ENCODE peak calls at places on chromosomes 13 and 19, in four cellular contexts. S, P, X and E are unnamed samples. For H3K4me1, the result is how much of the 10 kb centered on the place peaks cover.

GRCh38 chr13:109979186-109979585 is 192.8 kb upstream of the IRS2 start:
- DNase-seq in S (no peak), P (peak), X (no peak), E (no peak)

GRCh38 chr19:45322311-45322710 is 364 bp downstream of the CKM start:
- DNase-seq in S (no peak), P (no peak), X (no peak), E (no peak)

GRCh38 chr13:51093574-51093973 is 17.5 kb downstream of the C13orf42 start:
- DNase-seq in S (no peak), P (no peak), X (no peak), E (no peak)

GRCh38 chr19:2021453-2022140 is 6.1 kb upstream of the BTBD2 start:
- DNase-seq in S (no peak), P (no peak), X (no peak), E (no peak)

GRCh38 chr19:35044317-35045117 is 3.0 kb downstream of the HPN start:
- DNase-seq in S (peak), P (no peak), X (no peak), E (peak)

GRCh38 chr19:30686252-30686762 is 314.1 kb downstream of the ZNF536 start:
- DNase-seq in S (no peak), P (no peak), X (no peak), E (no peak)

GRCh38 chr13:50914301-50914700 is 4.7 kb downstream of the RNASEH2B start:
- DNase-seq in S (no peak), P (no peak), X (no peak), E (no peak)

GRCh38 chr19:41646589-41647204 is 19.8 kb upstream of the CEACAM4 start:
- DNase-seq in S (peak), P (peak), X (no peak), E (no peak)

GRCh38 chr19:48646192-48646911 is 365 bp upstream of the CA11 start:
- DNase-seq in S (peak), P (peak), X (no peak), E (peak)

DNA sequence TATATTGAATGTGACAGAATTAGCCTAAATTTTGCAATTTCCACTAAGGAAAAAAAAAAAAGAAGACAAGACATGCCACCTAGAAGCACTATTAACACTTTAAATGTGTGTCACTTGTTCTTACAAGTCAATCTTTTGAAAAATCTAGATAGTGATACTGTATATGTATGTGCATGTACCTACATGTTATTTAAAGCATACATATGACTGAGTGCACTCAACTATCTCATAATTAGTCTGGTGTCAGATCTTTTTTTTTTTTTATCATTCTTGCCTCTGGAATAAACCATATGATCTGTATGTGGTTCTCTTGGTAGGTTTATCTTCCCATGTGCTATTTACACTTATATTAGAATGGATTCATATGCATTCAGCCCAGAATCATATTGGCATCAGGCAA is 62.3 kb downstream of the FOXO1 start:
- DNase-seq in S (no peak), P (no peak), X (no peak), E (no peak)
- H3K4me1 ChIP-seq in S (under half), P (under half), X (under half), E (under half)

DNA sequence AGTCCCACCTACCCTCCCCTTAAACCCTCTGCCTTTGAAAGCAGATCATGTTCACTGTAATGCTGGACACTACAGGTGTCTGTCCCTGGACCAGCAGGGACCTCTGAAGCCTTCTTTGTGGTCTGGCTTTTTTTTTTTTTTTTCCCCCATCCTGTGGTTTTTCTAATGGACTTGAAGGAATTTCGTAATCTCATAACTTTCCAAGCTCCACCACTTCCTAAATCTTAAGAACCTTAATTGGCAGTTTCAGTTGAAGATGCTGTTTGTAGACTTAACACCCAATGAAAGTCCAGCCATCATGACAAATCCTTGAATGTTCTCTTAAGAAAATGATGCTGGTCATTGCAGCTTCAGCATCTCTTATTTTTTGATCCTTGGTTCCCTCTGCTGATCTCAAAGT is 45.0 kb upstream of the LRCH1 start:
- DNase-seq in S (no peak), P (no peak), X (no peak), E (no peak)
- TF ChIP-seq MAX in S (no peak), P (no peak), X (no peak), E (no peak)

GRCh38 chr13:44313674-44314073 is 60.0 kb upstream of the SERP2 start:
- DNase-seq in S (no peak), P (peak), X (no peak), E (peak)

GRCh38 chr13:44309771-44310767 is 63.6 kb upstream of the SERP2 start:
- DNase-seq in S (no peak), P (no peak), X (no peak), E (peak)

GRCh38 chr13:44312131-44312530 is 61.5 kb upstream of the SERP2 start:
- DNase-seq in S (no peak), P (no peak), X (no peak), E (no peak)

GRCh38 chr13:44311011-44311481 is 62.6 kb upstream of the SERP2 start:
- DNase-seq in S (no peak), P (no peak), X (no peak), E (no peak)

DNA sequence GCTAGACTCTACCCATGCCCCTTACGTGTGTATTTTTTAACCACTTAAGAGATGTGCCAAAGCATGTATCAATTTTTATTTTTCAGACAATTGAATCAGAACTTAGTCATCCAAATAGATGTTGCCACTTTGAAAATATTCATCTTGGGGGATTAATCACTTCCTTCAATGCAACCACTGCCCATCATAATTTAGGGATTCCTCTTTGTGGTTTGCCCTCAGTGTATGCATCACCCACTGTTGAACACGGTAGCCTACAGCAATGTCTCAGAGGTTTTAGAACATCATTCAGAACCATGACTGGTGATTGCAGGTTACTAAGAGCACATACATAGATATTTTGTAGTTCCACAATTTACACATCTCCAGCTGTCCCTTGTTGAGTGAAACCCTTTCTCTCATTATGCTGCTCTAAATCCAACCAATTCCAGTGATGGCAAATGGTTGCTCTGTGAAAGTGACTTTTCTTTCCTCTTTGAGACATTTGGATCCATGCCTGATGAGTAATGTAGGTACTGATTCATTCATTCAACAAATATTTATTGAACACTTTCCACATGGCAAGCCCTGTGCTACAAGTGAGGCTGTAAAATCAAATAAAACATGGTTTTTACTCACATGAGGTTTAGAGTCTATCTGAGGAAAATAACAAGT is 60.6 kb upstream of the SERP2 start:
- DNase-seq in S (no peak), P (peak), X (no peak), E (peak)
- H3K4me1 ChIP-seq in S (under half), P (half or more), X (under half), E (under half)

GRCh38 chr19:46471778-46472543 is 598 bp upstream of the PNMA8A start:
- DNase-seq in S (no peak), P (no peak), X (no peak), E (no peak)

GRCh38 chr19:46469541-46470185 is 1.7 kb downstream of the PNMA8A start:
- DNase-seq in S (no peak), P (no peak), X (no peak), E (no peak)

GRCh38 chr19:46472592-46472991 is 1.2 kb upstream of the PNMA8A start:
- DNase-seq in S (no peak), P (no peak), X (no peak), E (no peak)

GRCh38 chr19:46470376-46470775 is 987 bp downstream of the PNMA8A start:
- DNase-seq in S (no peak), P (no peak), X (no peak), E (no peak)

GRCh38 chr19:46471116-46471733 is at the start of gene PNMA8A:
- DNase-seq in S (peak), P (no peak), X (no peak), E (peak)
- TF ChIP-seq MAX in S (peak), P (no peak), X (no peak), E (no peak)

GRCh38 chr13:24341439-24341838 is 32.1 kb downstream of the C1QTNF9 start:
- DNase-seq in S (no peak), P (peak), X (no peak), E (no peak)

GRCh38 chr13:24340608-24340955 is 31.2 kb downstream of the C1QTNF9 start:
- DNase-seq in S (no peak), P (no peak), X (no peak), E (no peak)

GRCh38 chr13:24339937-24340607 is 30.7 kb downstream of the C1QTNF9 start:
- DNase-seq in S (no peak), P (no peak), X (no peak), E (no peak)

DNA sequence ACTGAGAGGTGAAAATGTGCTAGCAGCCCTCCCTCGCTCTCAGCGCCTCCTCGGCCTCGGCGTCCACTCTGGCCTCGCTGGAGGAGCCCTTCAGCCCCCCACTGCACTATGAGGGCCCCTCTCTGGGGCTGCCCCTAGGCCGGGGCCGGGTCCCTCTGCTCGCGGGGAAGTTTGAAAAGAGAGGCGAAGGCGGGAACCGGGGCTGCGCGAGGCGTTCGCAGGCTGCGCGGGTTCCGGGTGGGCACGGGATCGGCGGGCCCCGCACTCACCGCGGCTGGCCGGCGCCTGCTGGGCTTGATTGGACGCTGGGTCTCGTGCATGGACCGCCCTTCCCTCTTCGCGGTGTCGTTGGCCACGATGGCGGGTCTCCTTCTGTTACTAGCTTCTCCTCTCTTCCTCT is 29.3 kb downstream of the C1QTNF9 start:
- DNase-seq in S (no peak), P (no peak), X (no peak), E (no peak)
- H3K4me1 ChIP-seq in S (under half), P (under half), X (under half), E (under half)

GRCh38 chr13:22428188-22428828 is 752.5 kb upstream of the SGCG start:
- DNase-seq in S (no peak), P (no peak), X (no peak), E (no peak)
- TF ChIP-seq MAX in S (no peak), P (no peak), X (no peak), E (no peak)

GRCh38 chr19:43553656-43554055 is 20.7 kb downstream of the ZNF575 start:
- DNase-seq in S (no peak), P (no peak), X (no peak), E (no peak)
- H3K4me1 ChIP-seq in S (under half), P (under half), X (under half), E (under half)

DNA sequence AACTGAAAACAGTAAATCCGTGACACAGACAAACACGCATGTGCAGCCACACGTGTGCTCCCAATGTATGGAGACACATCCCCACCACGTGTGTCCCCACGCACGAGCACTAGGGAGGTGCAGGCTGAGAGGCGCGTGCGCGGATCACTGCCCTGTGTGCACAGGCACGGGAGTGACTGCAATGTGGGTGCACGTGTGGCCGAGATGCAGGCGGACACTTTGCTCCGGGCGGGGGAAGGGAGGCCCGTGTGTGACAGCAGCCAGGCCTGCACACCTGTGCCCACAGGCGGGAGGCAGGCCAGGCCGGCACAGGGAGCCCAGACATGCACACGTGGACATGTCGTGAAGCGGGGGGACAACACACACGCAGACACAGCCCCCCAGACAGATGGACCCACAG is 77.0 kb downstream of the PTPRS start:
- DNase-seq in S (no peak), P (no peak), X (no peak), E (no peak)
- TF ChIP-seq MAX in S (no peak), P (no peak), X (no peak), E (no peak)